ENCODE peak calls at places on chromosomes 2 and 18, in seven cellular contexts. W is A673; U is posterior cingulate gyrus; P is esophagus muscularis mucosa; N is stimulated activated CD8-positive, alpha-beta memory T cell treated with anti-CD3 and anti-CD28 coated beads, Interleukin-4, amount 100 ng/mL, for 1 hour; E is HFFc6; I is hippocampal formation. C is an unnamed sample.

GRCh38 chr2:142863485-142863921 is 14.0 kb upstream of the KYNU start:
- DNase-seq in W (no peak), P (no peak), I (no peak), N (no peak), E (peak), U (no peak), C (no peak)

GRCh38 chr2:218894168-218895157 is 13.8 kb downstream of the WNT10A start:
- DNase-seq in U (no peak), W (no peak), P (no peak), E (no peak), I (no peak), N (no peak), C (no peak)

GRCh38 chr18:48915621-48916425 is 34.9 kb downstream of the SMAD7 start:
- DNase-seq in N (no peak), W (no peak), P (no peak), I (no peak), E (no peak), U (no peak), C (no peak)

GRCh38 chr18:48222118-48222517 is 187.1 kb downstream of the ZBTB7C start:
- DNase-seq in E (no peak), N (no peak), I (no peak), W (peak), U (no peak), P (peak), C (no peak)

GRCh38 chr18:12868576-12868975 is 15.5 kb downstream of the PTPN2 start:
- DNase-seq in I (no peak), P (no peak), U (no peak), N (no peak), W (no peak), E (no peak), C (no peak)

GRCh38 chr18:68735498-68736343 is 20.8 kb upstream of the TMX3 start:
- DNase-seq in E (peak), N (no peak), I (peak), P (no peak), U (no peak), W (peak), C (peak)

GRCh38 chr2:96205238-96205637 is 3.4 kb downstream of the STARD7 start:
- DNase-seq in W (no peak), U (no peak), I (peak), E (peak), N (no peak), P (no peak), C (peak)

GRCh38 chr2:239814136-239814916 is 210.8 kb downstream of the NDUFA10 start:
- DNase-seq in I (no peak), N (no peak), W (no peak), U (no peak), E (no peak), P (no peak), C (no peak)

GRCh38 chr2:91748869-91749268 is 3057.4 kb downstream of the RPIA start:
- DNase-seq in U (no peak), W (no peak), I (no peak), E (no peak), P (no peak), N (no peak), C (no peak)

GRCh38 chr2:39914949-39915348 is 135.9 kb upstream of the THUMPD2 start:
- DNase-seq in I (no peak), U (no peak), N (no peak), W (no peak), P (no peak), E (no peak), C (no peak)

GRCh38 chr18:1103567-1103966 is 198.9 kb downstream of the ADCYAP1 start:
- DNase-seq in E (no peak), P (no peak), U (no peak), N (no peak), I (no peak), W (no peak), C (no peak)

GRCh38 chr2:158072361-158072760 is 29.3 kb upstream of the UPP2 start:
- DNase-seq in P (no peak), I (no peak), E (no peak), W (no peak), N (no peak), U (no peak), C (no peak)

GRCh38 chr2:17814601-17815000 is 1.7 kb upstream of the MSGN1 start:
- DNase-seq in W (no peak), P (no peak), E (no peak), I (no peak), N (no peak), U (no peak), C (no peak)

GRCh38 chr2:86764661-86765307 is 25.9 kb downstream of the CD8A start:
- DNase-seq in I (peak), E (peak), U (no peak), W (peak), P (no peak), N (no peak), C (peak)

GRCh38 chr2:222627764-222628163 is 28.1 kb downstream of the FARSB start:
- DNase-seq in I (no peak), U (no peak), P (no peak), W (no peak), N (no peak), E (no peak), C (peak)

GRCh38 chr2:14944562-14945346 is 312.2 kb downstream of the LRATD1 start:
- DNase-seq in I (no peak), U (no peak), N (no peak), P (peak), W (peak), E (peak), C (no peak)

GRCh38 chr2:10487144-10488104 is 39.3 kb upstream of the ODC1 start:
- DNase-seq in U (no peak), W (no peak), I (no peak), N (no peak), E (no peak), P (no peak), C (no peak)

GRCh38 chr2:29573147-29573546 is 348.2 kb downstream of the ALK start:
- DNase-seq in U (no peak), E (no peak), N (no peak), P (no peak), I (no peak), W (no peak), C (no peak)

GRCh38 chr2:222938327-222938726 is 77.5 kb downstream of the ACSL3 start:
- DNase-seq in U (no peak), W (no peak), P (no peak), E (no peak), I (no peak), N (no peak), C (no peak)

GRCh38 chr2:128286011-128286721 is 32.5 kb downstream of the HS6ST1 start:
- DNase-seq in I (no peak), W (no peak), U (no peak), N (no peak), P (no peak), E (no peak), C (no peak)

GRCh38 chr2:154588838-154589237 is 109.7 kb upstream of the KCNJ3 start:
- DNase-seq in U (no peak), I (no peak), N (no peak), E (no peak), W (no peak), P (no peak), C (no peak)

GRCh38 chr2:109086743-109087020 is 42.3 kb upstream of the SH3RF3 start:
- DNase-seq in W (no peak), E (no peak), N (no peak), U (no peak), P (peak), I (no peak), C (no peak)

GRCh38 chr2:37324536-37324785 is 172 bp downstream of the PRKD3 start:
- DNase-seq in P (no peak), E (peak), U (peak), I (peak), N (peak), W (no peak), C (peak)

GRCh38 chr2:27799646-27800010 is 28.1 kb downstream of the MRPL33 start:
- DNase-seq in P (no peak), N (no peak), I (no peak), U (no peak), W (no peak), E (no peak), C (no peak)

GRCh38 chr2:25411281-25411680 is 69.6 kb upstream of the DNMT3A start:
- DNase-seq in U (no peak), N (no peak), I (no peak), W (no peak), E (no peak), P (no peak), C (no peak)

GRCh38 chr2:151258121-151258520 is 3.5 kb downstream of the RBM43 start:
- DNase-seq in E (peak), U (no peak), N (no peak), W (no peak), I (no peak), P (no peak), C (no peak)

C was measured in foreskin melanocyte.